ENCODE peak calls at places on chromosomes 13 and 19, in six cellular contexts. K is fibroblast of mammary gland; B is effector memory CD4-positive, alpha-beta T cell; Y is stimulated activated CD8-positive, alpha-beta memory T cell treated with anti-CD3 and anti-CD28 coated beads, Interleukin-7, amount 100 ng/mL, for 48 hours; S is SHP77; D is GM23338. T is an unnamed sample.

GRCh38 chr19:51108066-51108804 is at the start of gene CTU1:
- DNase-seq in B (peak; percentile 96), Y (peak; percentile 96), D (peak; percentile 99), S (peak; percentile 98), K (peak; percentile 99), T (peak; percentile 99)

GRCh38 chr19:29926031-29926430 is 16.0 kb upstream of the URI1 start:
- DNase-seq in D (no peak), Y (no peak), K (no peak), S (no peak), B (no peak), T (no peak)

GRCh38 chr19:11017275-11018035 is 56.6 kb downstream of the SMARCA4 start:
- DNase-seq in D (no peak), S (no peak), B (no peak), K (peak; percentile 32), Y (no peak), T (no peak)

GRCh38 chr13:62920181-62920580 is 1504.5 kb upstream of the PCDH20 start:
- DNase-seq in K (peak; percentile 91), B (no peak), S (no peak), Y (no peak), D (no peak), T (no peak)

GRCh38 chr19:57280913-57281425 is 684 bp downstream of the ZNF460 start:
- DNase-seq in D (no peak), K (peak; percentile 7), Y (no peak), S (no peak), B (no peak), T (no peak)

GRCh38 chr13:106570354-106570822 is 2.5 kb upstream of the ARGLU1 start:
- DNase-seq in K (peak; percentile 81), Y (peak; percentile 15), B (peak; percentile 56), S (peak; percentile 70), D (peak; percentile 95), T (peak; percentile 68)

GRCh38 chr13:112056739-112057433 is 10.1 kb upstream of the SOX1 start:
- DNase-seq in K (no peak), B (no peak), Y (no peak), S (no peak), D (peak; percentile 63), T (no peak)

GRCh38 chr13:95787356-95788099 is 110.6 kb downstream of the DNAJC3 start:
- DNase-seq in Y (no peak), K (peak; percentile 70), D (no peak), S (no peak), B (no peak), T (no peak)

GRCh38 chr13:77832339-77833100 is 86.1 kb downstream of the EDNRB start:
- DNase-seq in S (no peak), B (no peak), D (no peak), Y (no peak), K (peak; percentile 61), T (no peak)

GRCh38 chr19:10546817-10547216 is 3.1 kb downstream of the ATG4D start:
- DNase-seq in B (no peak), K (no peak), D (no peak), Y (no peak), S (no peak), T (no peak)

GRCh38 chr19:19372656-19373416 is 32.6 kb upstream of the GATAD2A start:
- DNase-seq in K (peak; percentile 29), B (no peak), D (peak; percentile 65), S (peak; percentile 20), Y (no peak), T (peak; percentile 32)

GRCh38 chr13:60482012-60482411 is 85.0 kb downstream of the TDRD3 start:
- DNase-seq in B (no peak), Y (no peak), K (peak; percentile 38), S (no peak), D (no peak), T (no peak)

GRCh38 chr13:36154567-36155231 is 23.5 kb upstream of the DCLK1 start:
- DNase-seq in D (peak; percentile 79), K (no peak), B (no peak), S (no peak), Y (no peak), T (no peak)

GRCh38 chr13:110310541-110311491 is 3.7 kb downstream of the COL4A2 start:
- DNase-seq in B (no peak), K (no peak), Y (no peak), D (no peak), S (no peak), T (no peak)

GRCh38 chr13:111976474-111977183 is 90.3 kb upstream of the SOX1 start:
- DNase-seq in D (no peak), B (no peak), Y (no peak), K (no peak), S (no peak), T (no peak)

GRCh38 chr13:114043421-114044053 is 69.7 kb upstream of the C13orf46 start:
- DNase-seq in B (no peak), K (peak; percentile 99), Y (no peak), D (peak; percentile 56), S (peak; percentile 69), T (no peak)

GRCh38 chr13:66612983-66613382 is 617.2 kb downstream of the PCDH9 start:
- DNase-seq in B (no peak), K (no peak), S (no peak), D (peak; percentile 1), Y (no peak), T (no peak)

GRCh38 chr19:39046037-39046821 is 13.9 kb upstream of the FBXO27 start:
- DNase-seq in B (no peak), S (no peak), Y (no peak), D (peak; percentile 41), K (no peak), T (no peak)

GRCh38 chr13:74226791-74227475 is 92.7 kb upstream of the KLF12 start:
- DNase-seq in K (peak; percentile 71), B (no peak), D (no peak), S (no peak), Y (no peak), T (no peak)

GRCh38 chr19:31109626-31110025 is 239.6 kb downstream of the TSHZ3 start:
- DNase-seq in B (no peak), K (no peak), S (no peak), D (no peak), Y (no peak), T (no peak)